ENCODE peak calls at places on chromosomes 16 and 17, in four cellular contexts. Y is Peyer's patch, T is prostate gland, U is adrenal gland. O is an unnamed sample.

GRCh38 chr17:75512946-75513666 is 2.2 kb downstream of the CASKIN2 start:
- DNase-seq in Y (no peak), T (no peak), U (peak; percentile 26), O (no peak)

GRCh38 chr16:70700101-70701020 is 14.5 kb upstream of the MTSS2 start:
- DNase-seq in Y (no peak), T (peak; percentile 67), U (no peak), O (no peak)

GRCh38 chr16:69404275-69404805 is 18.5 kb upstream of the TERF2 start:
- DNase-seq in Y (peak; percentile 68), T (peak; percentile 33), U (peak; percentile 75), O (no peak)

GRCh38 chr17:79777844-79778503 is at the start of gene CBX2:
- DNase-seq in Y (peak; percentile 84), T (peak; percentile 61), U (peak; percentile 66), O (peak; percentile 85)

GRCh38 chr17:40605301-40605700 is 40.0 kb upstream of the CCR7 start:
- DNase-seq in Y (no peak), T (no peak), U (no peak), O (no peak)

GRCh38 chr17:1707107-1707506 is 3.1 kb downstream of the TLCD2 start:
- DNase-seq in Y (no peak), T (no peak), U (no peak), O (no peak)

GRCh38 chr17:53932386-53932785 is 109.7 kb downstream of the KIF2B start:
- DNase-seq in Y (no peak), T (no peak), U (no peak), O (no peak)

GRCh38 chr17:6536053-6536452 is 20.3 kb downstream of the PITPNM3 start:
- DNase-seq in Y (peak; percentile 10), T (no peak), U (no peak), O (no peak)

GRCh38 chr17:48545022-48545376 is at the start of gene HOXB2:
- DNase-seq in Y (no peak), T (no peak), U (peak; percentile 59), O (no peak)

GRCh38 chr17:48544356-48545021 is 420 bp downstream of the HOXB2 start:
- DNase-seq in Y (peak; percentile 84), T (peak; percentile 16), U (peak; percentile 87), O (no peak)

GRCh38 chr17:48542114-48542955 is 2.6 kb downstream of the HOXB2 start:
- DNase-seq in Y (no peak), T (no peak), U (no peak), O (no peak)

GRCh38 chr17:48542956-48543853 is 1.7 kb downstream of the HOXB2 start:
- DNase-seq in Y (peak; percentile 81), T (no peak), U (peak; percentile 65), O (no peak)

DNA sequence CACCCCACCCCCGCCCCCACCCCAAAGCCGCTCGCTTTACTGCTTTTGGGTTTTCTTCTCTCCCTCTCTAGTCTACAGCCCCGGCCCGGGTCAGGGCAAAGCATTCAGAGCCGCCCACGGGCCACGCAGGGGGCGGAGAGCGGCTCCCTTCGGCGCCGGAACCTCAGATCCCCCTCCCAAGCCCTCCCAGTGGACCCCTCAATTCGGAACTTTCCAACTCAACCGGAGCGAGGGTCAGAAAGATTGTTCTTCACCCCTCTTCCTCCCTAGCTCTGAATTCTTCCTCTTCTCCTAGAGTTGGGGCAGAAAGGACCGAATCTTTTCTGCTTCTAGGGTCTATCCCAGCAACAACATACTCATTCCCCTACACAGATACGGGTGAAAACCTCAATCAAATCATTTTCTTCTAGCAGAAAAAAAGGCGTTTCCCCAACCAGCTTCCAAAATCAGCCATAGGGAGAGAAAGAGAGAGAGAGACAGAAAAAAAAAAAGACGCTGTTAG is 1.0 kb downstream of the HOXB2 start:
- DNase-seq in Y (no peak), T (no peak), U (no peak), O (no peak)
- TF ChIP-seq POLR2A in Y (no peak), T (no peak), U (no peak), O (no peak)

GRCh38 chr16:637081-638018 is 1.2 kb upstream of the METTL26 start:
- DNase-seq in Y (peak; percentile 95), T (peak; percentile 91), U (peak; percentile 95), O (peak; percentile 99)

GRCh38 chr16:635573-636205 is 416 bp downstream of the METTL26 start:
- DNase-seq in Y (no peak), T (no peak), U (peak; percentile 44), O (no peak)

GRCh38 chr16:638034-638543 is 2.0 kb upstream of the METTL26 start:
- DNase-seq in Y (no peak), T (no peak), U (peak; percentile 92), O (no peak)

GRCh38 chr16:634996-635395 is 1.1 kb downstream of the METTL26 start:
- DNase-seq in Y (no peak), T (no peak), U (peak; percentile 35), O (no peak)

DNA sequence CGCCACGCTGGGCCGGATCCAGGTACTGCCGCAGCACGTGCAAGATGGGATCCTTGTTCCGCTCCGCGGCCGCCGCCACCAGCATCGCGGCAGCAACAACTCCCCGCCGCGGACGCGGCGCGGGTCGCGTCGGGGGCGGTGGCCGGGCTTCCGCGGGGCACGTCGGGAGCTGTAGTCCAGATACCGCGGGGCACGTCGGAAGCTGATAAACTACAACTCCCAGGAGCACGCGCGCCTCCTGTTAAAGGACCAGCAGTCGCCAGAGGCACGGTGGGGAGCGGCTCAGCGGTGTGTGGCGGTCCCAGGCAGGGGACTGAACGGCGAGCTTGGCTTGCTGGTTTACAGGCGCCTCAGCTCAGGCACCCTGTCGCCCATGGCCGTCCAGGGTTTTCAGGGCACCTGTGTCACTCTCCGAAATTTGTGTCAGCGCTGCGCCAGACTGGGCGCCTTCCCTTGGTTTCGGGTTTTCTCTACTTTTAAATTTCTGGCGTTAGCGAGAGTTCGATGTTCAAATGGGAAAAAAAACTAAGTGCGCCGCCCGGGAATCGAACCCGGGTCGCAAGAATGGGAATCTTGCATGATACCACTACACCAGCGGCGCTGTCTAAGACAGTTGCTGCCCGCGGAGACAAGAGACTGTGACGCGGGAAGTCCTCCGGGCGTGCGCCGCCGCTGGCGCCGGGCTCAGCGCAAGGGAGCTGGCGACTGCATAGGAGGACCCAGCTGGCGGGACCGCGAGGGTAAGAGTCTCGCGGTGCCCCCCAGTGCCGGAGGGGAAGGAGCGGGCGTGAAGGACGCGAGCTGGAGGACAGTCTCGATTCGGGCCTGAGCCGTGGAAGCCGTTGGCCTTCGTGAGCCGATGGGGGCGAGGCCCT is at the start of gene METTL26:
- DNase-seq in Y (peak; percentile 98), T (peak; percentile 95), U (peak; percentile 97), O (peak; percentile 95)
- TF ChIP-seq POLR2A in Y (peak; percentile 55), T (peak; percentile 58), U (peak; percentile 55), O (peak; percentile 88)

GRCh38 chr17:68457539-68458259 is 403 bp upstream of the WIPI1 start:
- DNase-seq in Y (peak; percentile 99), T (peak; percentile 99), U (peak; percentile 99), O (peak; percentile 93)
- TF ChIP-seq POLR2A in Y (peak; percentile 88), T (peak; percentile 98), U (peak; percentile 99), O (no peak)

GRCh38 chr16:66516808-66517585 is 32.9 kb downstream of the TK2 start:
- DNase-seq in Y (peak; percentile 98), T (peak; percentile 97), U (peak; percentile 99), O (peak; percentile 82)
- TF ChIP-seq POLR2A in Y (peak; percentile 70), T (peak; percentile 32), U (peak; percentile 65), O (no peak)

DNA sequence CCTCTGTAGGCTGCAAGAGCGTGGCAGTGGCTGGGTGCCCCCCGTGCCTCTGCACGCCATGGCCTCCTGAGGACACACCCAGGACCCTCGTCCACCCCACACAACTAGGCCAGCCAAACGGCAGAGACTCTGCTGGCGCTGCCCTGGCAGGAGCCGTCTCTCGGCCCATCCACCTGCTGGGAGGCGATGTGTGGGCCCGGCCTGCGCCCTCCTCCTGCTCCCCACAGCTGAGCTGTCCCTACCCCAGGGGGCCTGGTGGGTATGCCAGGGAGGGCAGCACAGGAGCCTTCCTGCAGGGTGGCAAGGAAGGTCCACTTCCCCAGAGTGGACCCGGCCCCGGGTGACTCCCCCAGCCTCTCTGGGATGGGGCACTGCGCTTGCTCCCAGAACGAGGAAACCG is 7.0 kb downstream of the RNF166 start:
- DNase-seq in Y (no peak), T (no peak), U (no peak), O (no peak)
- TF ChIP-seq POLR2A in Y (no peak), T (no peak), U (no peak), O (no peak)

GRCh38 chr17:38454528-38454927 is 26.3 kb downstream of the ARHGAP23 start:
- DNase-seq in Y (peak; percentile 59), T (peak; percentile 84), U (peak; percentile 99), O (peak; percentile 93)
- TF ChIP-seq POLR2A in Y (no peak), T (peak; percentile 87), U (peak; percentile 40), O (peak; percentile 48)

GRCh38 chr16:401468-402348 is at the start of gene DECR2:
- DNase-seq in Y (peak; percentile 99), T (peak; percentile 96), U (peak; percentile 97), O (peak; percentile 94)
- TF ChIP-seq POLR2A in Y (peak; percentile 73), T (peak; percentile 91), U (peak; percentile 84), O (peak; percentile 82)

GRCh38 chr17:7987112-7987893 is 15.1 kb upstream of the GUCY2D start:
- DNase-seq in Y (no peak), T (no peak), U (no peak), O (no peak)

GRCh38 chr17:7988750-7989178 is 13.7 kb upstream of the GUCY2D start:
- DNase-seq in Y (no peak), T (peak; percentile 83), U (no peak), O (no peak)

GRCh38 chr17:7992924-7993323 is 9.5 kb upstream of the GUCY2D start:
- DNase-seq in Y (no peak), T (no peak), U (no peak), O (no peak)

GRCh38 chr17:7992516-7992915 is 9.9 kb upstream of the GUCY2D start:
- DNase-seq in Y (no peak), T (no peak), U (no peak), O (no peak)

DNA sequence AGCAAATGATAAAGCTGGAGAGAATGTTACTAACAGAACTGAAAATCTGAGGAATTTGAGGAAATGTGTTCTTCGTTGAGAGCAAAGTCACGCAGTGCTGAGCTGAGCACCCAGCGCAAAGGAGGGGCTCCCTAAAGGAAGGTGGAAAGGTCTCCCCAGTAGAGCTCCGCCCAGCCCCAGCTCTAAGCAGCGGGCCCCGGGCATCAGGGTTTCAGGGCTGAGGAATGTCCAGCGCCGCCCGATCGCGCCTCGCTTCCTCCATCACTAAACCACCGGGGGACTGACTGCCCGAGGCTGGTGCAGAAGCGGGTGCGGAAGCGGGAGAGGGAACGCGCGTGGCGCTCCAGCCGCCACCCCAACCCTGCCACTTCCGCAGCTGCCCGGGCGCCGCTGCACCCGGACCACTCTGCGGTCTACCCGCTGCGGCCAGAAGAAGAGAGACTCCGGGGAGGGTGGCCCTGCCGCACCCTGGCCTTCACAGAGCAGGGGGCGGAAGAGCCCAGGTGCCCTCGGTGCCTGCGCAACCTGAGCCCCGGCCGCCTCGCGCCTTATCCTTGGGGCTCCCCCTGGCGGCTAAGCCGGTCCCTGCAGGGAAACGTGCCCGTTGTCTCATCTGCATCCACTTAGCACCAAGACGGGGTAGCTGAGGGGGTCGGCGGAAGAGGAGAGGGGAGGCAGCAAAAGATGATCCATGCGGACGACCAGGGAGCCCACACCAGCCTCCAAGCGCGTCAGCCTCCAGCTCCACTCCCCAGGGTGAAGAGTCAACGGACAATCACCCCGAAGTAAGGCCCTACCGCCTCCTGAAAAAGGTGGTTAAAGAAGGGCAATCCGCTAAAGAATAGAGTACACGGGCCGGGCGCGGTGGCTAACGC is 12.4 kb upstream of the GUCY2D start:
- DNase-seq in Y (peak; percentile 95), T (peak; percentile 79), U (peak; percentile 67), O (peak; percentile 74)
- TF ChIP-seq POLR2A in Y (peak; percentile 8), T (no peak), U (no peak), O (no peak)

O was measured in H54.